ENCODE peak calls at places on chromosomes 1 and 21, in five cellular contexts. P, H, W, B and C are unnamed samples.

GRCh38 chr1:29991815-29992214 is 731.6 kb downstream of the MATN1 start:
- DNase-seq in P (no peak), H (no peak), W (no peak), B (peak), C (no peak)

GRCh38 chr1:35555601-35556477 is 1.4 kb downstream of the KIAA0319L start:
- DNase-seq in P (no peak), H (peak), W (peak), B (no peak), C (no peak)

GRCh38 chr21:31509108-31510017 is 150.1 kb upstream of the SOD1 start:
- DNase-seq in P (peak), H (peak), W (peak), B (peak), C (no peak)

GRCh38 chr1:184350573-184350972 is 36.3 kb upstream of the C1orf21 start:
- DNase-seq in P (no peak), H (no peak), W (no peak), B (no peak), C (no peak)

GRCh38 chr1:30273021-30273325 is 450.4 kb downstream of the MATN1 start:
- DNase-seq in P (no peak), H (no peak), W (no peak), B (no peak), C (no peak)

GRCh38 chr1:159866066-159866465 is 3.6 kb upstream of the VSIG8 start:
- DNase-seq in P (no peak), H (no peak), W (no peak), B (no peak), C (no peak)

GRCh38 chr1:47804127-47804526 is 193.1 kb downstream of the TRABD2B start:
- DNase-seq in P (no peak), H (no peak), W (no peak), B (no peak), C (no peak)

GRCh38 chr1:26677306-26678115 is 18.3 kb upstream of the ARID1A start:
- DNase-seq in P (peak), H (peak), W (peak), B (peak), C (no peak)

GRCh38 chr21:42120056-42120903 is 49.2 kb downstream of the UMODL1 start:
- DNase-seq in P (no peak), H (peak), W (no peak), B (no peak), C (no peak)

GRCh38 chr1:42266253-42267135 is 68.5 kb downstream of the FOXJ3 start:
- DNase-seq in P (peak), H (no peak), W (peak), B (no peak), C (peak)

GRCh38 chr21:17780539-17780938 is 38.6 kb downstream of the C21orf91 start:
- DNase-seq in P (peak), H (no peak), W (peak), B (no peak), C (no peak)

GRCh38 chr1:154866257-154866994 is 3.7 kb downstream of the KCNN3 start:
- DNase-seq in P (no peak), H (no peak), W (peak), B (no peak), C (no peak)

GRCh38 chr21:46557469-46557868 is 47.4 kb downstream of the S100B start:
- DNase-seq in P (no peak), H (no peak), W (no peak), B (no peak), C (no peak)

GRCh38 chr1:68516066-68516465 is 19.2 kb upstream of the DEPDC1 start:
- DNase-seq in P (no peak), H (no peak), W (no peak), B (no peak), C (no peak)

GRCh38 chr1:22639286-22639685 is 2.9 kb downstream of the C1QA start:
- DNase-seq in P (peak), H (peak), W (peak), B (no peak), C (no peak)

GRCh38 chr1:233777571-233777970 is 126.9 kb upstream of the SLC35F3 start:
- DNase-seq in P (no peak), H (no peak), W (no peak), B (no peak), C (no peak)

GRCh38 chr1:204246876-204247275 is 33.1 kb upstream of the GOLT1A start:
- DNase-seq in P (no peak), H (no peak), W (no peak), B (no peak), C (no peak)

GRCh38 chr1:15418811-15419515 is 9.3 kb downstream of the EFHD2 start:
- DNase-seq in P (no peak), H (no peak), W (peak), B (peak), C (no peak)

GRCh38 chr1:184513966-184514365 is 127.1 kb downstream of the C1orf21 start:
- DNase-seq in P (no peak), H (no peak), W (peak), B (no peak), C (no peak)

GRCh38 chr1:169105087-169105433 is 1.4 kb upstream of the ATP1B1 start:
- DNase-seq in P (no peak), H (no peak), W (no peak), B (no peak), C (no peak)

GRCh38 chr1:219427989-219428388 is 184.9 kb downstream of the ZC3H11B start:
- DNase-seq in P (no peak), H (no peak), W (peak), B (no peak), C (no peak)

GRCh38 chr1:15332952-15333715 is 76.6 kb upstream of the EFHD2 start:
- DNase-seq in P (no peak), H (no peak), W (no peak), B (no peak), C (no peak)

GRCh38 chr1:173280899-173281660 is 73.9 kb upstream of the TNFSF4 start:
- DNase-seq in P (no peak), H (no peak), W (no peak), B (no peak), C (peak)

GRCh38 chr21:40143822-40144525 is 276.7 kb downstream of the PCP4 start:
- DNase-seq in P (peak), H (peak), W (peak), B (peak), C (peak)

GRCh38 chr1:72051538-72051937 is 230.8 kb downstream of the NEGR1 start:
- DNase-seq in P (no peak), H (peak), W (peak), B (no peak), C (no peak)

GRCh38 chr1:234605983-234606730 is 3.8 kb downstream of the IRF2BP2 start:
- DNase-seq in P (no peak), H (peak), W (peak), B (no peak), C (no peak)

GRCh38 chr1:113282897-113283285 is 107.4 kb upstream of the MAGI3 start:
- DNase-seq in P (no peak), H (no peak), W (no peak), B (no peak), C (no peak)

GRCh38 chr21:41754481-41754891 is 12.4 kb downstream of the RIPK4 start:
- DNase-seq in P (peak), H (no peak), W (no peak), B (no peak), C (no peak)

GRCh38 chr21:37412603-37413360 is 46.2 kb downstream of the DYRK1A start:
- DNase-seq in P (no peak), H (no peak), W (peak), B (no peak), C (no peak)

GRCh38 chr1:94094466-94095111 is 26.4 kb downstream of the ABCA4 start:
- DNase-seq in P (no peak), H (peak), W (peak), B (peak), C (peak)

DNA sequence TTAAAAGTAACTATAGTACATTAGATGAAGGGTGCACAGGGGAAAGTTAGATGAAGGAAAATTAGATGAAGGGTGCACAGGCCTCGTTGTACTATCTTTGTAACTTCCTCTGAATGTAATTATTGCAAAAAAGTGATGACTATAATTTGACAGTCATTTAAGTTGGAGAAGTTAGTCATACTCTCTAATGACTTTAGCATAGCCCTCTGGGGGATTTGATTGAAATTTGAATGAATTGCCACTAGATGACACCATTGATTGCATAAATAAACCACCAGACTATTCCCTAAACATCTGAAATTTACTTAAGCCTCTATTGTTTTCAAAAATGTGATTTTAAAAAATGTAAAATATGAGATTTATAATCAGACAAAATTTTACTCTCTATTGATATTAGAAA is 102.6 kb downstream of the TPR start:
- DNase-seq in P (no peak), H (no peak), W (no peak), B (no peak), C (no peak)
- TF ChIP-seq CTCF in P (no peak), H (no peak), W (no peak), B (no peak), C (no peak)

GRCh38 chr1:214439352-214440119 is 111.9 kb downstream of the PTPN14 start:
- DNase-seq in P (no peak), H (peak), W (peak), B (peak), C (no peak)
- H3K4me3 ChIP-seq in P (no peak), H (no peak), W (peak), B (no peak), C (no peak)

GRCh38 chr1:10339815-10340214 is 59.0 kb upstream of the PGD start:
- DNase-seq in P (peak), H (peak), W (peak), B (peak), C (peak)

GRCh38 chr1:10338611-10339010 is 60.3 kb upstream of the PGD start:
- DNase-seq in P (no peak), H (no peak), W (no peak), B (no peak), C (no peak)

GRCh38 chr1:10338047-10338446 is 60.8 kb upstream of the PGD start:
- DNase-seq in P (peak), H (peak), W (peak), B (peak), C (peak)

GRCh38 chr1:10339036-10339567 is 59.8 kb upstream of the PGD start:
- DNase-seq in P (no peak), H (no peak), W (no peak), B (no peak), C (no peak)

DNA sequence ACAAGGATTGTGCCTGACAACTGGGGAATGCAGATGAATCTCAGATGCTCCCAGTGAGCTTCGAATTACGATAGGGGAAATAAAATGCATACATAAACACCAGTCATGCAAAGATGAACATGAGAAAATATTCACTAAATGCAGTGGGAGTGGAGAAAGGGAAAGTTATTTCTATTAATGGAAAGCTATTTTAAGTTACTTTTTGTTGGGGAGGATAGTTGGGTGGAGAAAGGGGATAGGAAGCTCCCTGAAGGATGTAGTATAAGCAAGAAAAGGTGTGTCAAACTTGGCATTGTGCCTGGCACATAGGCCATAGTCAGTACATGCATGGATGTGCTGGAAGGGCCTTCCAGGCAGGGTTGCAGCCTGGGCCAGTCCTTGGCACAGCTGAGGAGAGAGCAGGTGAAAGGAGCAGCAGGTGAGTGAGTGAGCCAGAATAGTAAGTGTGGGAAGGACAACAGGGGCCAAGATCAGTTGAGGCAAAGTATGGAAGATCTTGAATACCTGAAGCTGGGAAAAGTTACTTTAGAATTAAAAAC is 57.7 kb upstream of the PGD start:
- DNase-seq in P (no peak), H (no peak), W (no peak), B (peak), C (no peak)
- TF ChIP-seq CTCF in P (no peak), H (no peak), W (no peak), B (no peak), C (no peak)

DNA sequence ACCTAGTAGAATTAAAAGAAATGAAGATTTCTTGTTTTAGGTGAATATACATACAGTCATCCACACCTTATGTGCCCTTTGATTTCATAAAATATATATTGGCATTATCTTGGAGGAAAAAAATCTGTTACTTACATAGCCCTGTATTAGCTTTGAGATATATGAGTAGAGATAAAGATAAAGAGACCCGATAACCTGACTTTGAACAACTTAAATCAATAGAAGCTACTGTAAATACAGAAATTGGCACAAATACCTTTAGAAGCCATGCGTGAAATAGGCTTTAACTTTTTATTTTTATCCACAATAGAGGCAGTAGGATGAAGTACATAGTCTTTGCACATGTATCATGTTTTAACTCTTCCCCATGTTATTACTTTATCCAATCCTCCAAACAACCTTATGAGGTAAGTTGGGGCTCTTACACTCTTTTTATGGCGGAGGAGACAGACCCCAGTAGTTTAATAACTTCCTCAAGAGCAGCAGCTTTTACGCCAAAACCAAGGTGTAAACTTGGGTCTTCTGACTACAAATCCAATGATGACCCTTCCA is 2.0 kb downstream of the CD55 start:
- DNase-seq in P (no peak), H (no peak), W (no peak), B (no peak), C (no peak)
- H3K4me3 ChIP-seq in P (no peak), H (no peak), W (no peak), B (peak), C (no peak)

DNA sequence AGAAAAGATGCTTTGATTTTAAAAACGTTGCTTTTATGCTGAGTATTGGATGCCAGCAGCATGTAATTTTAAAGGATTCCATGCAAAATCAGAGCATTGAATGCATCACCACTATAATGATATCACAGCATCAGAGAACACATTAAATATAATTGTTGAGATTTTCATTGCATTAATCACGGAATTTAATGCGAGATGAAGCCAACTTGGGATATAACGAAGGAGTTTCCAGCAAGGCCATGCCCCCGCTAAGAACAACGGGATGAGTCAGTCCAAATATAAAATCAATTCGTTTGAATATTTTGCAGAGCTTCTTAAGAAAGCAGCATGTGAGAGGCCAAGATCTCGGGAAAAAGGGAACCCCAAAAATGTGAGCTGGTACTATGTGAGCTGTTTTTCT is 423.4 kb upstream of the CHRM3 start:
- DNase-seq in P (no peak), H (no peak), W (peak), B (no peak), C (peak)
- TF ChIP-seq CTCF in P (no peak), H (no peak), W (no peak), B (no peak), C (no peak)

DNA sequence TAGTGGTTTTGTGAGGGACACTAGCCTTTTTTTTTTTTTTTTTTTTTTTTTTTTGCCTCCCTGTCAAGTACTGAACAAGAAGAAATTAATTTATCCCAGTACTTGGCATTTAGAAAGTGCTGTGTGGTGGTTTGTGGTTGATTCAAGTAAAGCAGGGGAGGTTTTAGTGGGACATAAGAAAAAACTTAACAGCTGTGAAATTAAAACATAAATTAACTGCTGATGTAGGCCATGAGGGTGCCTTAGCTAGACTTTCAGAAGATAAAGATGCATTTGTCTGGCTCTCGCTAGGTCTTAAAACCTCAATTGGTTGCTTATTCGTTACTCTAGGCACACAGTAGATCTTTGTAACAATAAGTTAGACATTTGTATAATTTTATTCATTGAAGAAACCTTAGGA is 52.3 kb downstream of the SPATA46 start:
- DNase-seq in P (no peak), H (no peak), W (peak), B (no peak), C (peak)
- H3K4me3 ChIP-seq in P (no peak), H (no peak), W (no peak), B (no peak), C (no peak)

GRCh38 chr1:230581446-230582079 is 60.7 kb upstream of the COG2 start:
- DNase-seq in P (peak), H (no peak), W (no peak), B (no peak), C (no peak)
- TF ChIP-seq CTCF in P (no peak), H (no peak), W (no peak), B (no peak), C (no peak)

DNA sequence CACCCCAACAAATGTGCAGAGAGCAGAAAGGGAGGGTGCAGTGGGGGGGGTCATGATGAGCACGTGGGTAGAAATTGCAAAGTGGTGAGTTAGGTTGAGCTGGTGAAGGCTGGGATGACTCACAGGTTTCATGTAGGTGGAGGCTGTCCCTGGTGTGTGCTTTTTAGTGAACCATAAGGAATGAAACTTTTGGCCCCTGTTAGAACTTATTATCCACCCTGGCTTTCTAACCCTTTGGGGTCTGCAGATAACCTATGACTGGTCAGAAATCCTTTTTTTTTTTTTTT is 46.9 kb downstream of the DOP1B start:
- DNase-seq in P (no peak), H (peak), W (peak), B (no peak), C (peak)
- H3K4me3 ChIP-seq in P (no peak), H (no peak), W (no peak), B (no peak), C (no peak)

GRCh38 chr1:44217809-44218410 is 4.6 kb downstream of the DMAP1 start:
- DNase-seq in P (peak), H (peak), W (peak), B (peak), C (peak)

GRCh38 chr1:44218503-44219300 is 5.4 kb downstream of the DMAP1 start:
- DNase-seq in P (no peak), H (no peak), W (no peak), B (no peak), C (no peak)

GRCh38 chr1:44210595-44210994 is 2.7 kb upstream of the DMAP1 start:
- DNase-seq in P (no peak), H (no peak), W (no peak), B (no peak), C (no peak)

GRCh38 chr1:44212355-44213221 is 683 bp upstream of the DMAP1 start:
- DNase-seq in P (no peak), H (no peak), W (no peak), B (no peak), C (no peak)

GRCh38 chr1:44213222-44214112 is at the start of gene DMAP1:
- DNase-seq in P (peak), H (peak), W (peak), B (peak), C (peak)
- TF ChIP-seq CTCF in P (no peak), H (no peak), W (no peak), B (no peak), C (no peak)